ENCODE peak calls at places on chromosomes 13 and 19, in ten cellular contexts. E is stomach, H is breast epithelium, X is tibial nerve, R is Peyer's patch, M is uterus, U is HCT116, W is ovary, P is esophagus squamous epithelium, S is IMR-90. V is an unnamed sample.

GRCh38 chr13:47175172-47175806 is 278.4 kb upstream of the HTR2A start:
- DNase-seq in E (no peak), H (no peak), X (no peak), R (no peak), M (no peak), U (no peak), W (no peak), P (no peak), S (peak), V (no peak)

GRCh38 chr13:36819811-36820140 is 754 bp downstream of the RFXAP start:
- DNase-seq in E (no peak), H (no peak), X (no peak), R (no peak), M (no peak), U (no peak), W (peak), P (no peak), S (peak), V (no peak)

GRCh38 chr19:6556480-6556879 is 25.7 kb downstream of the TNFSF9 start:
- DNase-seq in E (no peak), H (no peak), X (no peak), R (no peak), M (no peak), U (no peak), W (no peak), P (no peak), S (no peak), V (no peak)

GRCh38 chr19:947707-948533 is 22.1 kb downstream of the ARID3A start:
- DNase-seq in E (peak), H (no peak), X (peak), R (peak), M (peak), U (no peak), W (no peak), P (peak), S (no peak), V (peak)

GRCh38 chr13:32829676-32830091 is 186.5 kb upstream of the KL start:
- DNase-seq in E (no peak), H (no peak), X (no peak), R (no peak), M (no peak), U (peak), W (no peak), P (no peak), S (peak), V (no peak)

GRCh38 chr13:45341799-45342584 is 1.0 kb upstream of the TPT1 start:
- DNase-seq in E (peak), H (peak), X (peak), R (no peak), M (peak), U (no peak), W (peak), P (no peak), S (no peak), V (no peak)

GRCh38 chr19:12965017-12965811 is 4.2 kb upstream of the DAND5 start:
- DNase-seq in E (peak), H (peak), X (peak), R (peak), M (peak), U (peak), W (peak), P (no peak), S (peak), V (peak)

GRCh38 chr13:38325426-38325825 is 24.2 kb upstream of the UFM1 start:
- DNase-seq in E (no peak), H (no peak), X (no peak), R (no peak), M (no peak), U (no peak), W (no peak), P (no peak), S (no peak), V (no peak)

GRCh38 chr13:45441633-45442032 is 23.1 kb upstream of the COG3 start:
- DNase-seq in E (no peak), H (no peak), X (no peak), R (no peak), M (no peak), U (no peak), W (no peak), P (no peak), S (peak), V (no peak)

GRCh38 chr13:30645629-30646028 is 27.9 kb downstream of the USPL1 start:
- DNase-seq in E (no peak), H (no peak), X (no peak), R (no peak), M (no peak), U (no peak), W (no peak), P (no peak), S (no peak), V (no peak)

GRCh38 chr13:93767917-93768422 is 541.4 kb downstream of the GPC6 start:
- DNase-seq in E (no peak), H (no peak), X (no peak), R (no peak), M (no peak), U (no peak), W (no peak), P (no peak), S (no peak), V (no peak)

GRCh38 chr13:49185264-49185663 is 34.9 kb upstream of the MLNR start:
- DNase-seq in E (no peak), H (no peak), X (no peak), R (no peak), M (no peak), U (no peak), W (no peak), P (no peak), S (peak), V (no peak)

GRCh38 chr19:737591-738093 is 13.3 kb upstream of the MISP start:
- DNase-seq in E (peak), H (no peak), X (no peak), R (peak), M (peak), U (no peak), W (peak), P (no peak), S (peak), V (peak)

GRCh38 chr19:374886-375235 is 30.3 kb upstream of the MIER2 start:
- DNase-seq in E (no peak), H (no peak), X (no peak), R (no peak), M (no peak), U (no peak), W (no peak), P (no peak), S (no peak), V (no peak)

GRCh38 chr19:17733127-17733526 is 13.8 kb downstream of the MAP1S start:
- DNase-seq in E (no peak), H (no peak), X (no peak), R (no peak), M (no peak), U (no peak), W (no peak), P (no peak), S (no peak), V (no peak)

GRCh38 chr19:10768369-10768768 is 50.5 kb downstream of the DNM2 start:
- DNase-seq in E (no peak), H (no peak), X (no peak), R (no peak), M (no peak), U (no peak), W (no peak), P (no peak), S (no peak), V (no peak)

GRCh38 chr19:10766681-10767201 is 48.9 kb downstream of the DNM2 start:
- DNase-seq in E (peak), H (no peak), X (no peak), R (no peak), M (no peak), U (no peak), W (peak), P (no peak), S (peak), V (no peak)

GRCh38 chr19:10768936-10769335 is 51.1 kb downstream of the DNM2 start:
- DNase-seq in E (no peak), H (no peak), X (no peak), R (no peak), M (no peak), U (no peak), W (no peak), P (no peak), S (no peak), V (no peak)

GRCh38 chr19:10767726-10768125 is 49.8 kb downstream of the DNM2 start:
- DNase-seq in E (no peak), H (no peak), X (no peak), R (no peak), M (no peak), U (no peak), W (no peak), P (no peak), S (no peak), V (no peak)

GRCh38 chr19:10769533-10770491 is 51.9 kb downstream of the DNM2 start:
- DNase-seq in E (peak), H (no peak), X (peak), R (no peak), M (peak), U (no peak), W (peak), P (no peak), S (peak), V (no peak)
- TF ChIP-seq POLR2A in E (no peak), H (no peak), X (no peak), R (no peak), M (no peak), U (no peak), W (no peak), P (no peak), S (no peak), V (no peak)

GRCh38 chr13:73608731-73609485 is 525.3 kb downstream of the KLF12 start:
- DNase-seq in E (no peak), H (no peak), X (no peak), R (no peak), M (no peak), U (no peak), W (no peak), P (no peak), S (no peak), V (no peak)

GRCh38 chr13:73608157-73608516 is 526.1 kb downstream of the KLF12 start:
- DNase-seq in E (no peak), H (no peak), X (no peak), R (no peak), M (no peak), U (no peak), W (no peak), P (no peak), S (no peak), V (no peak)

GRCh38 chr13:73607489-73608156 is 526.6 kb downstream of the KLF12 start:
- DNase-seq in E (no peak), H (no peak), X (no peak), R (no peak), M (no peak), U (no peak), W (no peak), P (no peak), S (peak), V (no peak)

GRCh38 chr13:73610799-73611592 is 523.2 kb downstream of the KLF12 start:
- DNase-seq in E (no peak), H (no peak), X (no peak), R (no peak), M (no peak), U (no peak), W (no peak), P (no peak), S (no peak), V (no peak)
- H3K27ac ChIP-seq in E (no peak), H (no peak), X (no peak), R (no peak), M (no peak), U (no peak), W (no peak), P (peak), S (no peak), V (no peak)

GRCh38 chr19:55552206-55552605 is 6.9 kb upstream of the SBK3 start:
- DNase-seq in E (no peak), H (no peak), X (no peak), R (no peak), M (no peak), U (no peak), W (no peak), P (no peak), S (no peak), V (no peak)

GRCh38 chr19:55554302-55554701 is 9.0 kb upstream of the SBK3 start:
- DNase-seq in E (no peak), H (no peak), X (no peak), R (no peak), M (no peak), U (no peak), W (no peak), P (no peak), S (no peak), V (no peak)

GRCh38 chr19:55554749-55555152 is 9.4 kb upstream of the SBK3 start:
- DNase-seq in E (peak), H (no peak), X (no peak), R (no peak), M (no peak), U (no peak), W (no peak), P (no peak), S (no peak), V (no peak)

GRCh38 chr19:55552620-55553019 is 7.3 kb upstream of the SBK3 start:
- DNase-seq in E (no peak), H (peak), X (no peak), R (no peak), M (no peak), U (no peak), W (no peak), P (no peak), S (peak), V (no peak)

DNA sequence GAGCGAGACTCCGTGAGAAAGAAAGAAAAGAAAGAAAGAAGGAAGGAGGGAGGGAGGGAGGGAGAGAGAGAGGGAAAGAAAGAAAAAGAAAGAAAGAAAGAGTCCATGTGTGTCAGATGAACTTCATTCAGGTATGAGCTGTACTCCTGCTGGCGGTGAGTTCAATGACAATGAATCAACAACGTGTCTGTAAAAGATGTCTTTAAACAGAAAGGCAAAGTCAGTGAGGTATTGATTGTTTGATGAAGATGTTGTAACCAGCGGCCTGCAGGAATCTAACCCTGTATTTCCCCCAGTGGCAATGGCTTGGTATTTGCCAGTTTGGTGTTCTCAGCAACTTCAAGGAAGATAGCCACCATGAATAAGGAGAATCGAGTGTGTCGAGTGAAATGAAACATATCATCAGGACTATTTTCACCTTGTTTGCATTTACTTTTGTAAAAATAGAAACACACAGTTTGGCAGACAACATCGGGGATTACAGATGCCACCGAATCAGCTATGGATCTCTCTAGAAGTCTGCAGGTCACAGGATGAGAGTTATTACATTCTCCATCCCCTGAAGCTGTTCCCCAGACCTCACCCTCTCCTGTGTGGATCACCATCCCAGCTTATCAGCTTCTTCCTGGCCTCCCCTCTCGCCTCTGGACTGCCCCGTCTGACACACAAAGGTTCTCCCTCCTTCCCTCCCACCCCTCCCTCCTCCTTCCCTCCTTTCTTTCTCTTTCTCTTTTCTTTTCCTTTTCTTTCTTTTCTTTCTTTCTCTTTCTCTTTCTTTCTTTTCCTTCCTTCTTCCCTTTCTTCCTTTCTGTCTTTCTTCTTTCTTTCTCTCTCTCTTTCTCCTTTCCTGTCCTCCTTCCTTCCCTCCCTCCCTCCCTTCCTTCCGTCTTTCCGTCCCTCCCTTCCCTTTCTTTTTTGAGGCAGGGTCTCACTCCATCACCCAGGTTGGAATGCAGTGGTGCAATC is 8.2 kb upstream of the SBK3 start:
- DNase-seq in E (no peak), H (no peak), X (no peak), R (no peak), M (no peak), U (no peak), W (no peak), P (no peak), S (no peak), V (no peak)
- TF ChIP-seq CTCF in E (no peak), H (no peak), X (no peak), R (no peak), M (no peak), U (no peak), W (no peak), P (no peak), S (no peak), V (no peak)

DNA sequence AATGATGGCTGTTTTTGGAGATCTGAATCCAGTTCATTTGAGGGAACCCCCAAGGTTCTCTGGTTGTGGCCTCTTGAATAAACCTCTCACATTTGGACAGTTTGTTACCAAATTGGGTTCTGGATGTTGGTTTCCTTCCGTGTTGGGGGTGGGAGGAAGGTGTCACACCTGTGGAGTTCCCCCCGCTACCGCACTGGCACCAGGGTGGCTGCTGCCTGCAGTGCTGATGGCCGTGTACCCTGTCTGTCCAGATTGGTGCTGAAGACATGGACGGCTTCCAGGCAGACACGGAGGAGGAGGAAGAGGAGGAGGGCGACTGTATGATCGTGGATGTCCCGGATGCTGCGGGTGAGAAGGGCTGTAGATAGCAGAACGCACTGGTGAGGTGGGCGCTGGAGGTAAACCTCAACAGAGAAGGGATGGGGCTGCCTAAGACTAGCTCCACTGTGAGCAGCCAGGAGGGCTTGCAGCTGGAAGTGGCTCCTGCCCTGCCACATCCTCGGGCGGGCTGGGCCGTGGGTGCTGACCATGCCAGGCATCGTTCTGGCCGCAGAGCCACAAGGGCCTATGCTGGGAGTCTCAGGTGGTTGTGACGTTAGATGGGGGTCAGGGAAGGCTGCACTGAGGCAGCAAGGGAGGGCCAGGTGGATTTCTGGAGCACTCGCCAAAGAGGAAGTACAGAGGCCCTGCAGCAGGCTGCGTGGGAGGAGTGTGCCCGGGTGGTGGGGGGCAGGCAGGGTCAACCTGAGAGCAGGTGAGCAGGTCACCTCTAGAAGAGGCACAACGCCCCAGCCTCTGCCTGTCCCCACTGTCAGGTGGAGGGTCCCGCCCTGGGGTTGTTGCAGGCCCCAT is 15.4 kb downstream of the UBXN6 start:
- DNase-seq in E (no peak), H (no peak), X (no peak), R (peak), M (no peak), U (no peak), W (no peak), P (no peak), S (no peak), V (no peak)
- TF ChIP-seq POLR2A in E (no peak), H (no peak), X (no peak), R (no peak), M (no peak), U (no peak), W (no peak), P (no peak), S (no peak), V (no peak)

DNA sequence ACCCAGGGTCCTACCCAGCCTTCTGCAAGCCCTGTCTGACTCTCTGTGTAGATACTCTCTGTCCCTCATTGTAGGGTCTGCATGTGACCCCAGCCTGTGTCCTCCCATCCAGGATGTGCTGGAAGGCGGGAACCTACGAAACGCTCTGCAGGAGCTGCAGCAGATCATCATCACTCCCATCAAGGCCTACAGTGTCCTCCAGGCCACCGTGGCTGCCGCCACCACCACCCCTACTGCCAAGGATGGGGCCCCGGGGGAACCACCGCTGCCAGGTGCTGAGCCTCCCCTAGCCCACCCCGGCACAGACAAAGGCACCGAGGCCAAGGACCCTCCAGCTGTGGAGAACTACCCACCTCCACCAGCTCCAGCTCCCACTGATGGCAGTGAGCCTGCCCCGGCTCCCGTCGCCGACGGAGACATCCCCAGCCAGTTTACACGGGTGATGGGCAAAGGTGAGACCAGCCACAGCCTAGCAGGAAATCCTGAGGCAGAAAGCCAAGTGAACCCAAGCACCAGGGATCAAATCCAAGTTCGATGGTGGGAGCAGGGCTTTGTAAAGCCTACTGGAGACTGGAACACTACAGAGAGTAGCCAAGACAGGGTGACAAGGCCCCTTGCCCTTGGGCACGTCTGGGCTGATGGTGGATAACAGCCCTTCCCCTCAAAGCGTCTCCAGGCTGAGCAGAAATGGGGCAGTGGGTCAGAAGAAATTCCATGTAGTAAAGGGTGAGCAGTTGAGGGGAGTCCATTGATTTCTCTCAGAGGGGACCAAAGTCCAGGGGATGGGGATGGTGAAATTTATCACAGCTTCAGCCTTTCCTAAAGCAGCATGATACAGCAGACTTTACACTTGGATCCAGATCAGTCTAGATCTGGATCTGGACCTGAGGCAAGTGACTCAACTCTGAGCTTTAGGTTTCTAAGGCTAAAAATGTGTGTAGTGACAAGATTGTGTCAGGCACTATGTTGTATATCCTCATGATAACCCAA is 13.2 kb downstream of the PAF1 start:
- DNase-seq in E (no peak), H (no peak), X (no peak), R (no peak), M (no peak), U (no peak), W (no peak), P (no peak), S (no peak), V (no peak)
- H3K27ac ChIP-seq in E (no peak), H (peak), X (no peak), R (no peak), M (no peak), U (no peak), W (no peak), P (no peak), S (no peak), V (no peak)

DNA sequence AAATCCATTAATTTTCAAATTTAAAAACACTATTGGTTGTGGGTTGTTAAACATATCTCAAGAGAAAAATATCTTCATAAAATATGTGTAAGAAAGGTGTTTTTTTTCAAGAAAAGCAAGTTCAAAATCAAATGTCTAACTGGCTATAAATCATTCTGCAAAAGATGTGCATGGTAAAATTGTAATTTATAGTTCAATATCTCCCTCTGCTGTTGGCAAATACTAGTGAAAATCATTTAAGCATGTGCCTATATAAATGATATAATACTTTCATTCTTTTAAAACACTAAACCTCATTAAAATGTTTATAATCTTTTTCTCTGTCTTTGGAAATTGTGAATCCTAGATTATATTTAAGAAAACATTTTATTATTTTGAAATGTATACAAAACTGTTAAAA is 17.2 kb upstream of the SLITRK6 start:
- DNase-seq in E (no peak), H (no peak), X (no peak), R (no peak), M (no peak), U (no peak), W (no peak), P (no peak), S (no peak), V (no peak)
- TF ChIP-seq CTCF in E (no peak), H (no peak), X (no peak), R (no peak), M (no peak), U (peak), W (no peak), P (peak), S (peak), V (no peak)

V was measured in spleen.